ENCODE peak calls at places on chromosomes 5 and 9, in five cellular contexts. T, R, S, A and D are unnamed samples.
A peak's percentile ranks its signal among the peaks of the same experiment; 100 is the strongest.

GRCh38 chr9:90024823-90025222 is 420.0 kb downstream of the GADD45G start:
- ATAC-seq in T (no peak), R (no peak), S (no peak), A (no peak), D (no peak)

GRCh38 chr9:4857163-4857562 is 64.4 kb downstream of the RCL1 start:
- ATAC-seq in T (no peak), R (no peak), S (no peak), A (no peak), D (no peak)

GRCh38 chr5:128493657-128494329 is 44.3 kb downstream of the FBN2 start:
- ATAC-seq in T (no peak), R (no peak), S (no peak), A (no peak), D (no peak)

GRCh38 chr5:80245986-80246781 is 9.7 kb downstream of the SERINC5 start:
- ATAC-seq in T (peak; percentile 31), R (no peak), S (no peak), A (peak; percentile 25), D (peak; percentile 25)

GRCh38 chr9:17280350-17281012 is 145.6 kb downstream of the CNTLN start:
- ATAC-seq in T (no peak), R (no peak), S (no peak), A (no peak), D (no peak)

GRCh38 chr9:94584555-94584954 is 9.1 kb downstream of the FBP2 start:
- ATAC-seq in T (no peak), R (no peak), S (no peak), A (peak; percentile 67), D (no peak)

GRCh38 chr9:97388721-97389238 is 23.1 kb upstream of the TDRD7 start:
- ATAC-seq in T (no peak), R (no peak), S (no peak), A (peak; percentile 90), D (no peak)

GRCh38 chr5:35626553-35626952 is 8.9 kb downstream of the SPEF2 start:
- ATAC-seq in T (no peak), R (no peak), S (no peak), A (no peak), D (no peak)

GRCh38 chr5:136963521-136963920 is 535.6 kb downstream of the SPOCK1 start:
- ATAC-seq in T (no peak), R (no peak), S (no peak), A (no peak), D (no peak)

GRCh38 chr5:40914835-40915234 is 5.5 kb downstream of the C7 start:
- ATAC-seq in T (no peak), R (no peak), S (no peak), A (no peak), D (peak; percentile 22)

GRCh38 chr5:122182491-122182921 is 53.2 kb downstream of the ZNF474 start:
- ATAC-seq in T (no peak), R (no peak), S (peak; percentile 48), A (no peak), D (peak; percentile 76)

GRCh38 chr5:14668247-14668646 is 3.7 kb downstream of the OTULIN start:
- ATAC-seq in T (no peak), R (no peak), S (no peak), A (peak; percentile 15), D (no peak)

GRCh38 chr5:82512025-82512424 is 233.9 kb upstream of the RPS23 start:
- ATAC-seq in T (no peak), R (no peak), S (no peak), A (peak; percentile 95), D (no peak)

GRCh38 chr5:65209341-65209740 is 272.4 kb downstream of the ADAMTS6 start:
- ATAC-seq in T (no peak), R (no peak), S (no peak), A (no peak), D (no peak)

GRCh38 chr9:6219040-6219439 is 3.4 kb downstream of the IL33 start:
- ATAC-seq in T (no peak), R (no peak), S (no peak), A (no peak), D (no peak)

GRCh38 chr5:58481066-58481676 is 10.1 kb upstream of the GAPT start:
- ATAC-seq in T (no peak), R (no peak), S (no peak), A (no peak), D (no peak)

GRCh38 chr9:23375511-23375910 is 450.5 kb downstream of the ELAVL2 start:
- ATAC-seq in T (no peak), R (no peak), S (no peak), A (no peak), D (no peak)

GRCh38 chr9:2486988-2487387 is 134.6 kb upstream of the VLDLR start:
- ATAC-seq in T (no peak), R (no peak), S (no peak), A (no peak), D (no peak)

GRCh38 chr9:133128152-133128551 is 7.1 kb upstream of the RALGDS start:
- ATAC-seq in T (no peak), R (no peak), S (no peak), A (no peak), D (no peak)
- H3K4me1 ChIP-seq in T (peaks cover 15% of the 10 kb centered on the region), R (peaks cover 15% of the 10 kb centered on the region), S (peaks cover 25% of the 10 kb centered on the region), A (peaks cover 44% of the 10 kb centered on the region), D (peaks cover 27% of the 10 kb centered on the region)

GRCh38 chr5:10133830-10134229 is 115.9 kb downstream of the ATPSCKMT start:
- ATAC-seq in T (no peak), R (peak; percentile 42), S (peak; percentile 65), A (no peak), D (no peak)

GRCh38 chr5:10126900-10127299 is 122.8 kb downstream of the ATPSCKMT start:
- ATAC-seq in T (no peak), R (no peak), S (peak; percentile 39), A (no peak), D (no peak)

GRCh38 chr5:10130881-10131280 is 118.8 kb downstream of the ATPSCKMT start:
- ATAC-seq in T (no peak), R (no peak), S (no peak), A (no peak), D (no peak)
- H3K27ac ChIP-seq in T (no peak overlapping the region), R (no peak overlapping the region), S (no peak overlapping the region), A (no peak overlapping the region), D (no peak overlapping the region)

GRCh38 chr9:117405950-117406705 is 8.7 kb downstream of the ASTN2 start:
- ATAC-seq in T (no peak), R (no peak), S (no peak), A (no peak), D (no peak)
- TF ChIP-seq POLR2AphosphoS5 in T (no peak), R (no peak), S (no peak), A (no peak), D (no peak)

GRCh38 chr9:137070201-137070905 is at the start of gene SAPCD2:
- ATAC-seq in T (peak; percentile 81), R (peak; percentile 89), S (peak; percentile 92), A (peak; percentile 88), D (peak; percentile 91)

GRCh38 chr9:137068539-137069507 is 1.5 kb downstream of the SAPCD2 start:
- ATAC-seq in T (peak; percentile 8), R (no peak), S (no peak), A (no peak), D (no peak)

GRCh38 chr9:137067860-137068538 is 2.4 kb downstream of the SAPCD2 start:
- ATAC-seq in T (peak; percentile 82), R (peak; percentile 72), S (peak; percentile 85), A (peak; percentile 80), D (peak; percentile 48)

GRCh38 chr9:137070906-137071275 is 534 bp upstream of the SAPCD2 start:
- ATAC-seq in T (peak; percentile 49), R (peak; percentile 42), S (peak; percentile 51), A (peak; percentile 32), D (peak; percentile 21)

DNA sequence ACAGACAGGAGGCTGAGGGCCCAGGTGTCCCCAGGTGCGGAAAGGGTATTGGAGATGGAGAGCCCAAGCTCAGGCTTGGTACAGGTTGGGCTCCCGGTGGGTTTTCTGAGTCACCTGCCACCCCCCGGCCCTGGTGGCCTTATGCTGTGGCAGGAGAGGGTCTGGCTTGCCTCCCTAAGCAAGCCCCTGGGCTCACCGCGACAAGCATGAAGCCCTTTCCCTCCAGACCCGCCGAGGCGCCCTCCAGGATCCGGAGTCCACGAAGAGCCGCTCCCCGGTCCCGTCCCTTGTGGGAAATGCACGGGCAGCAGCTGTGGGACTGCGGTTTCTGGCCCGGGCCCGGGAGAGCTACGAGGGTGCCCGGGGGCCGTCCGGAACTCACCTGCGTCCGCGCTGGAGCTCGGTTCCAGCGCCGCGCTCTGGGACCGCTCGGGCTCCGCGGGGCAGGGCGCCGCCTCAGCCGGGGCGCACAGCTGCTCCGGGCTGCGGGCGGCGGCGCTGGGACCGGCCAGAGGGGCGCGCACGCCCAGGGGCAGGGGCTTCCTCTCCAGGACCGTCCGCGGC is 767 bp downstream of the SAPCD2 start:
- ATAC-seq in T (peak; percentile 4), R (no peak), S (peak; percentile 15), A (no peak), D (no peak)
- H3K4me1 ChIP-seq in T (peaks cover 50% of the 10 kb centered on the region), R (peaks cover 2% of the 10 kb centered on the region), S (peaks cover 32% of the 10 kb centered on the region), A (peaks cover 27% of the 10 kb centered on the region), D (no peaks in the 10 kb centered on the region)